ENCODE peak calls at places on chromosome 18, in six cellular contexts. X is mammary epithelial cell; T is RPMI8226; L is RCC 7860; S is effector CD4-positive, alpha-beta T cell; U is HEK293T. O is an unnamed sample.

GRCh38 chr18:33097126-33097525 is 324.3 kb upstream of the KLHL14 start:
- DNase-seq in X (no peak), T (no peak), L (no peak), S (no peak), U (no peak), O (no peak)

GRCh38 chr18:68662779-68663178 is 52.1 kb downstream of the TMX3 start:
- DNase-seq in X (peak; percentile 16), T (no peak), L (no peak), S (no peak), U (peak; percentile 6), O (peak; percentile 4)

GRCh38 chr18:741931-742512 is 29.6 kb upstream of the ENOSF1 start:
- DNase-seq in X (peak; percentile 8), T (peak; percentile 45), L (peak; percentile 38), S (no peak), U (peak; percentile 49), O (no peak)

GRCh38 chr18:63788447-63789096 is 13.4 kb downstream of the SERPINB7 start:
- DNase-seq in X (peak; percentile 90), T (no peak), L (peak; percentile 74), S (peak; percentile 2), U (no peak), O (peak; percentile 91)

GRCh38 chr18:34031810-34032209 is 192.9 kb downstream of the NOL4 start:
- DNase-seq in X (no peak), T (peak; percentile 35), L (no peak), S (no peak), U (peak; percentile 33), O (no peak)

GRCh38 chr18:3305354-3305762 is 43.4 kb downstream of the MYL12B start:
- DNase-seq in X (peak; percentile 98), T (peak; percentile 51), L (peak; percentile 84), S (peak; percentile 17), U (no peak), O (peak; percentile 92)

GRCh38 chr18:49072524-49072934 is 121.8 kb upstream of the SMAD7 start:
- DNase-seq in X (no peak), T (no peak), L (no peak), S (no peak), U (no peak), O (no peak)

GRCh38 chr18:27363918-27364317 is 178.8 kb upstream of the CHST9 start:
- DNase-seq in X (no peak), T (no peak), L (peak; percentile 49), S (no peak), U (peak; percentile 22), O (no peak)

GRCh38 chr18:45009766-45010165 is 329.1 kb downstream of the SETBP1 start:
- DNase-seq in X (no peak), T (no peak), L (no peak), S (no peak), U (no peak), O (no peak)

GRCh38 chr18:7856733-7857132 is 289.6 kb downstream of the PTPRM start:
- DNase-seq in X (peak; percentile 74), T (no peak), L (peak; percentile 39), S (no peak), U (no peak), O (no peak)

GRCh38 chr18:36451454-36452251 is 154.1 kb downstream of the FHOD3 start:
- DNase-seq in X (peak; percentile 39), T (no peak), L (no peak), S (no peak), U (no peak), O (no peak)